ENCODE peak calls at places on chromosomes 4 and X, in seven cellular contexts. J is osteoblast; I is spleen; E is ovary; D is IMR-90; K is CD4-positive, CD25-positive, alpha-beta regulatory T cell; B is tibial nerve. W is an unnamed sample. For H3K4me1, the result is how much of the 10 kb centered on the place peaks cover.

GRCh38 chr4:1408418-1408817 is 2.2 kb upstream of the NKX1-1 start:
- DNase-seq in K (no peak), D (no peak), I (no peak), J (peak), B (no peak), E (no peak), W (no peak)

GRCh38 chr4:78517050-78517652 is 34.4 kb upstream of the ANXA3 start:
- DNase-seq in D (peak), K (peak), I (no peak), E (no peak), B (no peak), J (peak), W (no peak)

GRCh38 chrX:96386981-96387380 is 297.7 kb upstream of the DIAPH2 start:
- DNase-seq in K (no peak), I (no peak), J (no peak), B (no peak), E (no peak), D (no peak), W (no peak)

GRCh38 chr4:149999485-150000074 is 78.7 kb upstream of the DCLK2 start:
- DNase-seq in D (peak), K (peak), J (peak), E (no peak), I (no peak), B (no peak), W (no peak)

GRCh38 chr4:158131037-158131436 is 41.8 kb downstream of the GASK1B start:
- DNase-seq in I (no peak), K (no peak), D (no peak), B (no peak), E (no peak), J (no peak), W (no peak)

GRCh38 chrX:153580700-153581386 is 18.1 kb downstream of the CCNQ start:
- DNase-seq in I (no peak), K (peak), B (no peak), D (no peak), E (no peak), J (no peak), W (peak)

GRCh38 chr4:82620126-82620525 is 58.3 kb upstream of the TMEM150C start:
- DNase-seq in J (no peak), B (no peak), E (no peak), K (no peak), I (no peak), D (no peak), W (no peak)

GRCh38 chr4:37243722-37244582 is 591 bp upstream of the NWD2 start:
- DNase-seq in I (no peak), E (no peak), D (no peak), B (no peak), K (peak), J (no peak), W (no peak)

GRCh38 chrX:25014366-25014838 is 1.4 kb downstream of the ARX start:
- DNase-seq in J (no peak), I (no peak), D (no peak), K (no peak), B (no peak), E (no peak), W (no peak)

GRCh38 chrX:37818031-37818430 is 29.3 kb downstream of the DYNLT3 start:
- DNase-seq in J (no peak), D (no peak), K (no peak), B (no peak), E (no peak), I (no peak), W (no peak)

GRCh38 chrX:46354481-46354880 is 190.7 kb downstream of the ZNF674 start:
- DNase-seq in D (no peak), J (no peak), K (no peak), I (no peak), B (no peak), E (no peak), W (no peak)

GRCh38 chrX:121635141-121635540 is 587.7 kb downstream of the GLUD2 start:
- DNase-seq in B (no peak), I (no peak), J (no peak), K (no peak), E (no peak), D (no peak), W (no peak)

GRCh38 chr4:78424456-78424855 is 127.1 kb upstream of the ANXA3 start:
- DNase-seq in K (no peak), B (no peak), I (no peak), E (no peak), D (no peak), J (no peak), W (no peak)

GRCh38 chr4:66899422-66900065 is 645.8 kb downstream of the CENPC start:
- DNase-seq in B (no peak), I (peak), J (no peak), E (no peak), K (no peak), D (no peak), W (no peak)

DNA sequence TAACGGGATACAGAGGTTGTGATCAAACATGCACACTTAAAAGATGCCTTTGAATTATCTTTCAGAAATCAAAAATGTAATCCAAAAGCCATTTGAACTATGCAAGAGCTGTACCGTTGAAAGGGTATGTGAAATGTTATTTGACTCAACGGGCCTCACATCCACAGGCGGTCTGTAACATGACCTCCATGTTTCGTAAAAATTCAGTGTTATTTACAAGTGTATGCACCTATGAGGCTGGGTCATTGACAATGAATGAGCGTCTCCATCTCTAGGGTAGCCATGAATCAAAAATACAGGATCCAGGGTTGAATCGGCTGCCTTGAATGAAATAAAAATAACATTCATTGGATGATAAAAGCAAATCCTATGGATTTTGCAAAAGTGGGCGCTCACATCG is 100.1 kb downstream of the CRLF2 start:
- DNase-seq in B (no peak), I (no peak), E (no peak), D (no peak), K (no peak), J (peak), W (no peak)
- H3K4me3 ChIP-seq in B (no peak), I (no peak), E (no peak), D (no peak), K (no peak), J (no peak), W (no peak)

DNA sequence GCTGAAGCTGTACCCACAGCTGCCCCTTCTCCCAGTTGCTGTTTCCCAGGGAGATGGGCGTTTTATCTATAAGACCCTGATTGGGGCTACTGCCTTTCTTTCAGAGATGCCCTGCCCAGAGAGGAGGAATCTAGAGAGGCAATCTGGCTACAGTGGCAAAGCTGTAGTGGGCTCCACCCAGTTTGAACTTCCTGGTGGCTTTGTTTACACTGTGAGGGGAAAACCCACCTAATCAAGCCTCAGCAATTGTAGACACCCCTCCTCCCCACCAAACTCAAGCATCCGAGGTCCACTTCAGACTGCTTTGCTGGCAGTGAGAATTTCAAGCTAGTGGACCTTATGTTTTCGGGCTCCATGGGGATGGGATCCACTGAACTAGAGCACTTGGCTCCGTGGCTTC is 240.4 kb upstream of the AFF2 start:
- DNase-seq in B (no peak), K (no peak), D (no peak), I (no peak), E (no peak), J (no peak), W (no peak)
- H3K27ac ChIP-seq in B (no peak), K (no peak), D (no peak), I (no peak), E (no peak), J (no peak), W (no peak)

DNA sequence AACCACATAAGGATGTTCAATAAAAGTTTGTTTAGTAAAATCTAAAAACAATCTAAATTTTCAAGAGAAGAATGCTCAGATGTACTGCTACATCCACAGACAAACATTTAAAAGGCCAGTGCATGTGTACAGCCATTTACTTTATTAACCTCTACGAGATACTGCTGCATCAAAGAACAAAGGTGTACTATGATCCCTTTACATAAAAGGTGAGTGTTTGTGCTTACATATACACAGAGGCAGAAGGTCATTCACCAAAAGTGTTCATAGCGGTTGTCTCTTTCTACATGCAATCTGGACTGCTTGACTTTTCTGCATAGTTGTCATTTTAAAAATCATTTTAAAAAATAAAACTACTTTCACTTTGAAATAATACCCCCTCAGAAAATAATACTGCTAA is 81.7 kb downstream of the AFAP1 start:
- DNase-seq in J (no peak), I (no peak), K (no peak), B (no peak), E (no peak), D (no peak), W (no peak)
- H3K4me1 ChIP-seq in J (half or more), I (under half), K (under half), B (under half), E (under half), D (under half), W (half or more)

GRCh38 chr4:88618782-88619485 is 26.7 kb downstream of the HERC3 start:
- DNase-seq in I (no peak), K (no peak), D (no peak), B (no peak), J (no peak), E (no peak), W (no peak)
- H3K4me3 ChIP-seq in I (no peak), K (no peak), D (no peak), B (no peak), J (no peak), E (no peak), W (no peak)

DNA sequence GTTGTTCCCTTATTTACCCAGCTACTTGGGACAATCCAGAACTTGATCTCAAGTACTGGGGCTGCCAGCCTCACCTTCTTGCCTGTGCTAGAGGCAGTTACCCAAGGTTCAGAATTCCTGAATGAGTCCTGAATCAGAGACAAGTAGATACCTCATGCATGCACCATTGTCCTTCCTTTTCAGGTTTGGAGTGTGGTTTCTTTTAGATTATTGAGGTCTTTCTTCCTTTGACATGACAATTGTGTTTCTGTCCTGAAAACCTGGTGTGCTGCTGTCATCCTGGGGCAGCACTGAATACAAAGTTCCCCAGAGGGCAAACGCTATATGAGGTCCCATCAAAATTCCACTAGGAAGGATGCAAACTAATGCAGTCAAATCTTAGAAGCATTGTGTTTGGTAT is 3.5 kb downstream of the CXCL2 start:
- DNase-seq in B (no peak), K (no peak), E (no peak), J (no peak), I (no peak), D (no peak), W (no peak)
- H3K27ac ChIP-seq in B (no peak), K (no peak), E (no peak), J (no peak), I (no peak), D (no peak), W (no peak)

DNA sequence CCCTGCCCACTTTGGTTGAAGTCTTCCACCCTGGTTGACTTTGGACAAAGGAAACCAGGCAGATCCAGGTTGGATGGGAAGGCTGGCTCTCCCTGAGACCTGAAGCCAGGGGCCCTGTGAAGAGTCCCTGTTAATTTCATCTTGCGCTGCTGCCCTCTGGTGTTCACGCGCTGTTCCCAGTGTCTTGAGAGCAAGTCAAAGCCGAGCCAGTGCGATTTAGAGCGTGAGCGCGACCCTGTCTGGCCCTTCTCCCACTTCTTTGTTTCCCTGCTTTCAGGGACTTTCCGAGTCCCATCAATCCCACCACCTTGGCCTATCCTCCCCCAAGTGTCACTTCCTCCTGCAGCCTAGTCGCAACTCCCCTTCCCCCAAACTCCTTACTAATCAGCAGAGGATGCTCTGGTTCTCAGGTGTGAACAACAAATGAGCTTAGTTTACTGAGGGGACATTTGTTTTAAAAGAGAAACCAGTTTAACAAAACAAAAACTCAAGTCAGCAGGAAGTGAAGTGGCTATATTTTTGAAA is 25.8 kb upstream of the CHRNA9 start:
- DNase-seq in K (peak), I (peak), B (peak), E (peak), J (peak), D (peak), W (peak)
- H3K4me1 ChIP-seq in K (half or more), I (half or more), B (under half), E (under half), J (under half), D (under half), W (half or more)

GRCh38 chr4:142874684-142875083 is 28.6 kb upstream of the INPP4B start:
- DNase-seq in J (no peak), K (no peak), I (no peak), B (no peak), D (no peak), E (no peak), W (no peak)
- H3K4me3 ChIP-seq in J (no peak), K (no peak), I (no peak), B (no peak), D (no peak), E (no peak), W (no peak)

GRCh38 chrX:40012800-40013682 is 84.7 kb downstream of the BCOR start:
- DNase-seq in J (peak), I (peak), K (peak), E (peak), D (peak), B (peak), W (peak)
- H3K27ac ChIP-seq in J (peak), I (peak), K (no peak), E (peak), D (peak), B (peak), W (no peak)

GRCh38 chrX:82934980-82935379 is 573.1 kb upstream of the POU3F4 start:
- DNase-seq in J (no peak), E (no peak), B (no peak), K (no peak), I (no peak), D (no peak), W (no peak)
- H3K4me1 ChIP-seq in J (under half), E (under half), B (under half), K (under half), I (under half), D (under half), W (under half)